ENCODE peak calls at places on chromosomes 11 and 22, in ten cellular contexts. Q is HFF-Myc, D is heart right ventricle, L is H7, O is psoas muscle, F is GM06990, N is adipocyte, J is A549, T is GM23338, Y is sigmoid colon. X is an unnamed sample.

GRCh38 chr11:94325681-94326080 is 21.3 kb downstream of the IZUMO1R start:
- DNase-seq in Q (no peak), D (no peak), L (peak), O (no peak), F (peak), N (no peak), J (peak), T (peak), Y (no peak), X (peak)

GRCh38 chr11:74849525-74850391 is 99.1 kb downstream of the XRRA1 start:
- DNase-seq in Q (peak), D (peak), L (peak), O (peak), F (no peak), N (peak), J (no peak), T (peak), Y (no peak), X (peak)

GRCh38 chr22:43820671-43821305 is 8.7 kb upstream of the EFCAB6 start:
- DNase-seq in Q (no peak), D (no peak), L (peak), O (no peak), F (no peak), N (no peak), J (no peak), T (no peak), Y (no peak), X (no peak)

GRCh38 chr22:38467438-38467903 is 425 bp upstream of the KDELR3 start:
- DNase-seq in Q (no peak), D (no peak), L (peak), O (no peak), F (no peak), N (no peak), J (no peak), T (peak), Y (no peak), X (no peak)

GRCh38 chr11:113350646-113351045 is 36.3 kb downstream of the TTC12 start:
- DNase-seq in Q (no peak), D (no peak), L (no peak), O (no peak), F (no peak), N (no peak), J (no peak), T (no peak), Y (no peak), X (no peak)

GRCh38 chr22:38947321-38948112 is 9.9 kb upstream of the APOBEC3A start:
- DNase-seq in Q (no peak), D (no peak), L (no peak), O (no peak), F (no peak), N (no peak), J (no peak), T (no peak), Y (peak), X (no peak)

GRCh38 chr11:111300569-111300968 is 2.2 kb downstream of the POU2AF3 start:
- DNase-seq in Q (no peak), D (no peak), L (no peak), O (peak), F (no peak), N (no peak), J (no peak), T (no peak), Y (no peak), X (no peak)

GRCh38 chr11:112129656-112130055 is 34.2 kb downstream of the IL18 start:
- DNase-seq in Q (no peak), D (peak), L (no peak), O (no peak), F (no peak), N (no peak), J (no peak), T (no peak), Y (no peak), X (no peak)

GRCh38 chr22:28002863-28003565 is 84.0 kb upstream of the PITPNB start:
- DNase-seq in Q (no peak), D (no peak), L (no peak), O (no peak), F (no peak), N (no peak), J (no peak), T (no peak), Y (no peak), X (peak)

GRCh38 chr11:43920598-43921419 is 21.6 kb upstream of the C11orf96 start:
- DNase-seq in Q (peak), D (peak), L (no peak), O (peak), F (no peak), N (peak), J (peak), T (no peak), Y (peak), X (peak)

GRCh38 chr22:35589071-35589735 is 27.9 kb downstream of the MB start:
- DNase-seq in Q (peak), D (no peak), L (no peak), O (peak), F (no peak), N (peak), J (peak), T (no peak), Y (peak), X (peak)

GRCh38 chr22:38490915-38491314 is 15.2 kb downstream of the DDX17 start:
- DNase-seq in Q (peak), D (peak), L (no peak), O (no peak), F (no peak), N (peak), J (peak), T (no peak), Y (peak), X (peak)

GRCh38 chr22:39815882-39816395 is 77.6 kb downstream of the ENTHD1 start:
- DNase-seq in Q (no peak), D (no peak), L (peak), O (no peak), F (no peak), N (peak), J (no peak), T (peak), Y (no peak), X (no peak)

GRCh38 chr11:20530942-20531703 is 68.3 kb upstream of the SLC6A5 start:
- DNase-seq in Q (no peak), D (no peak), L (no peak), O (no peak), F (peak), N (peak), J (peak), T (no peak), Y (no peak), X (peak)

GRCh38 chr11:19577391-19577831 is 135.2 kb upstream of the NAV2 start:
- DNase-seq in Q (no peak), D (peak), L (no peak), O (no peak), F (no peak), N (peak), J (no peak), T (no peak), Y (no peak), X (no peak)

GRCh38 chr11:69662021-69662698 is 13.0 kb downstream of the LTO1 start:
- DNase-seq in Q (no peak), D (no peak), L (peak), O (peak), F (no peak), N (no peak), J (no peak), T (peak), Y (no peak), X (no peak)

GRCh38 chr11:132898676-132899075 is 633.6 kb downstream of the OPCML start:
- DNase-seq in Q (no peak), D (no peak), L (no peak), O (no peak), F (no peak), N (no peak), J (no peak), T (no peak), Y (no peak), X (no peak)

GRCh38 chr11:126385991-126386728 is 30.7 kb downstream of the ST3GAL4 start:
- DNase-seq in Q (no peak), D (no peak), L (no peak), O (peak), F (no peak), N (no peak), J (no peak), T (no peak), Y (no peak), X (no peak)

GRCh38 chr11:46112961-46113617 is 8.2 kb downstream of the PHF21A start:
- DNase-seq in Q (peak), D (peak), L (peak), O (no peak), F (peak), N (peak), J (peak), T (peak), Y (no peak), X (peak)

GRCh38 chr11:130178992-130179391 is 19.4 kb downstream of the ST14 start:
- DNase-seq in Q (no peak), D (no peak), L (no peak), O (no peak), F (no peak), N (no peak), J (no peak), T (no peak), Y (no peak), X (no peak)
- H3K4me3 ChIP-seq in Q (no peak), D (no peak), L (no peak), O (no peak), F (no peak), N (no peak), J (no peak), T (no peak), Y (no peak), X (no peak)

GRCh38 chr11:1335811-1336761 is 26.7 kb upstream of the TOLLIP start:
- DNase-seq in Q (no peak), D (peak), L (peak), O (peak), F (peak), N (peak), J (peak), T (peak), Y (peak), X (peak)

GRCh38 chr11:1333860-1334259 is 24.4 kb upstream of the TOLLIP start:
- DNase-seq in Q (no peak), D (no peak), L (no peak), O (no peak), F (no peak), N (no peak), J (no peak), T (no peak), Y (peak), X (no peak)

GRCh38 chr11:1336836-1337646 is 27.6 kb upstream of the TOLLIP start:
- DNase-seq in Q (no peak), D (no peak), L (peak), O (peak), F (peak), N (peak), J (peak), T (peak), Y (peak), X (no peak)

GRCh38 chr11:1333091-1333772 is 23.8 kb upstream of the TOLLIP start:
- DNase-seq in Q (no peak), D (no peak), L (no peak), O (no peak), F (no peak), N (no peak), J (no peak), T (no peak), Y (no peak), X (no peak)

GRCh38 chr11:1335264-1335810 is 25.9 kb upstream of the TOLLIP start:
- DNase-seq in Q (no peak), D (no peak), L (no peak), O (peak), F (no peak), N (no peak), J (no peak), T (no peak), Y (no peak), X (no peak)
- H3K4me3 ChIP-seq in Q (no peak), D (peak), L (peak), O (peak), F (no peak), N (peak), J (peak), T (peak), Y (peak), X (peak)

GRCh38 chr11:67351275-67352005 is 1.9 kb downstream of the POLD4 start:
- DNase-seq in Q (no peak), D (peak), L (peak), O (peak), F (no peak), N (peak), J (peak), T (peak), Y (peak), X (peak)
- H3K4me3 ChIP-seq in Q (no peak), D (peak), L (no peak), O (peak), F (peak), N (no peak), J (peak), T (no peak), Y (no peak), X (peak)

GRCh38 chr11:102046841-102047240 is 396 bp upstream of the CFAP300 start:
- DNase-seq in Q (no peak), D (no peak), L (no peak), O (no peak), F (no peak), N (peak), J (no peak), T (no peak), Y (no peak), X (peak)
- H3K4me3 ChIP-seq in Q (peak), D (peak), L (peak), O (peak), F (no peak), N (peak), J (peak), T (peak), Y (peak), X (peak)

GRCh38 chr22:22986008-22986407 is 84.3 kb upstream of the GNAZ start:
- DNase-seq in Q (no peak), D (no peak), L (no peak), O (no peak), F (no peak), N (no peak), J (no peak), T (no peak), Y (no peak), X (no peak)
- H3K4me3 ChIP-seq in Q (no peak), D (no peak), L (no peak), O (no peak), F (no peak), N (no peak), J (no peak), T (no peak), Y (no peak), X (no peak)

GRCh38 chr22:20182378-20182777 is 31.5 kb upstream of the CCDC188 start:
- DNase-seq in Q (no peak), D (no peak), L (no peak), O (no peak), F (no peak), N (no peak), J (no peak), T (no peak), Y (no peak), X (no peak)
- H3K4me3 ChIP-seq in Q (no peak), D (no peak), L (no peak), O (no peak), F (no peak), N (no peak), J (no peak), T (no peak), Y (no peak), X (no peak)

GRCh38 chr22:19962909-19963806 is 21.5 kb upstream of the TXNRD2 start:
- DNase-seq in Q (no peak), D (no peak), L (peak), O (peak), F (no peak), N (peak), J (no peak), T (peak), Y (no peak), X (peak)
- H3K4me3 ChIP-seq in Q (no peak), D (no peak), L (no peak), O (no peak), F (no peak), N (no peak), J (no peak), T (peak), Y (no peak), X (no peak)

GRCh38 chr11:65779919-65780769 is 632 bp downstream of the AP5B1 start:
- DNase-seq in Q (peak), D (peak), L (peak), O (peak), F (peak), N (peak), J (peak), T (peak), Y (peak), X (peak)

GRCh38 chr11:65781962-65782815 is 1.4 kb upstream of the AP5B1 start:
- DNase-seq in Q (no peak), D (no peak), L (peak), O (peak), F (no peak), N (no peak), J (no peak), T (no peak), Y (peak), X (no peak)

GRCh38 chr11:65782816-65783228 is 2.0 kb upstream of the AP5B1 start:
- DNase-seq in Q (no peak), D (no peak), L (peak), O (no peak), F (no peak), N (no peak), J (no peak), T (no peak), Y (peak), X (no peak)

GRCh38 chr11:65780770-65781151 is at the start of gene AP5B1:
- DNase-seq in Q (no peak), D (peak), L (peak), O (peak), F (peak), N (peak), J (peak), T (peak), Y (peak), X (peak)

GRCh38 chr11:65781152-65781961 is 581 bp upstream of the AP5B1 start:
- DNase-seq in Q (no peak), D (no peak), L (peak), O (peak), F (no peak), N (no peak), J (no peak), T (peak), Y (peak), X (no peak)
- H3K4me3 ChIP-seq in Q (peak), D (peak), L (peak), O (peak), F (peak), N (peak), J (peak), T (peak), Y (peak), X (peak)

GRCh38 chr11:119147604-119148333 is 1.1 kb upstream of the ABCG4 start:
- DNase-seq in Q (no peak), D (no peak), L (peak), O (no peak), F (no peak), N (no peak), J (no peak), T (peak), Y (no peak), X (no peak)

GRCh38 chr11:119152604-119153003 is 3.8 kb downstream of the ABCG4 start:
- DNase-seq in Q (no peak), D (no peak), L (no peak), O (no peak), F (no peak), N (no peak), J (no peak), T (no peak), Y (no peak), X (no peak)

GRCh38 chr11:119149371-119150275 is 771 bp downstream of the ABCG4 start:
- DNase-seq in Q (no peak), D (no peak), L (peak), O (no peak), F (no peak), N (no peak), J (no peak), T (peak), Y (no peak), X (no peak)

GRCh38 chr11:119152043-119152442 is 3.2 kb downstream of the ABCG4 start:
- DNase-seq in Q (no peak), D (no peak), L (no peak), O (no peak), F (no peak), N (no peak), J (no peak), T (no peak), Y (no peak), X (no peak)

DNA sequence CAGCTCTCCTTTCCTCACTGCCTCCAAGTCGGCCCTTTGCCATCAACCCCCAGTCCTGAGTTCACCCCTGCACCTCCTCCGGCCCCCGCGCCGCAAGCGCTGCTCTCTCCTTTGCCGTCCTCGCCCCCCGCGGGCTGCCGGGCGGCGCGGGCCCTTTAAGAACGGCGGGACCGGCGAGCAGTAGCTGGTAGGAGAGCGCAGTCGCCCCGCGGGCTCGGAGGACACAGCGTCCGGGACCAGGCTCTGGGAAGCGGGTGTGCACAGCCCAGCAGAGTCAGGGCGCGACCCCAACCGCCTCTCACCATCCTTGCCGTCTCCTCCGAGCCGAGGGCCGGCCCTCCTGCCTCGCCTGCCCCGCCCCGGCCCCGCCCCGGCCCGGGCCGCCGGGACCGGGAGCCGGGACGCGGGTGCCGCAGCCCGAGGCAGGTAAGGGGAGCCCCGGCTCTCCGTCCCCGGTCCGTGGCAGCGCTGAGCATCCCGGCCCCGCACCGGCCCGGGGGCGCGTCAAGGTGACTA is at the start of gene ABCG4:
- DNase-seq in Q (no peak), D (no peak), L (peak), O (no peak), F (no peak), N (peak), J (no peak), T (peak), Y (no peak), X (peak)
- H3K4me3 ChIP-seq in Q (peak), D (peak), L (peak), O (peak), F (peak), N (peak), J (peak), T (peak), Y (peak), X (peak)

GRCh38 chr11:27719575-27719925 is 19.3 kb upstream of the BDNF start:
- DNase-seq in Q (no peak), D (no peak), L (peak), O (no peak), F (no peak), N (no peak), J (no peak), T (peak), Y (no peak), X (no peak)
- H3K4me3 ChIP-seq in Q (peak), D (peak), L (peak), O (peak), F (no peak), N (peak), J (peak), T (peak), Y (peak), X (peak)

X was measured in fibroblast of villous mesenchyme.